ENCODE peak calls at places on chromosomes 3 and 15, in five cellular contexts. One of them, this sample, is unnamed.

GRCh38 chr3:185328324-185329004 is 34.5 kb upstream of the MAP3K13 start:
- DNase-seq in BJ: no peak
- DNase-seq in colonic mucosa: peak
- DNase-seq in GM10248: no peak
- DNase-seq in astrocyte of the spinal cord: no peak
- DNase-seq in this sample: no peak

GRCh38 chr3:33729993-33730392 is 11.9 kb upstream of the CLASP2 start:
- DNase-seq in BJ: no peak
- DNase-seq in colonic mucosa: no peak
- DNase-seq in GM10248: no peak
- DNase-seq in astrocyte of the spinal cord: no peak
- DNase-seq in this sample: no peak

GRCh38 chr3:13092621-13093339 is 19.6 kb upstream of the IQSEC1 start:
- DNase-seq in BJ: no peak
- DNase-seq in colonic mucosa: no peak
- DNase-seq in GM10248: no peak
- DNase-seq in astrocyte of the spinal cord: no peak
- DNase-seq in this sample: no peak

GRCh38 chr3:53716998-53717397 is 129.2 kb downstream of the CHDH start:
- DNase-seq in BJ: no peak
- DNase-seq in colonic mucosa: no peak
- DNase-seq in GM10248: no peak
- DNase-seq in astrocyte of the spinal cord: no peak
- DNase-seq in this sample: no peak

GRCh38 chr3:128499724-128500275 is 6.8 kb upstream of the GATA2 start:
- DNase-seq in BJ: no peak
- DNase-seq in colonic mucosa: peak
- DNase-seq in GM10248: no peak
- DNase-seq in astrocyte of the spinal cord: no peak
- DNase-seq in this sample: no peak

GRCh38 chr15:39582286-39582976 is 1.6 kb downstream of the THBS1 start:
- DNase-seq in BJ: peak
- DNase-seq in colonic mucosa: peak
- DNase-seq in GM10248: no peak
- DNase-seq in astrocyte of the spinal cord: peak
- DNase-seq in this sample: peak

GRCh38 chr3:55226696-55227095 is 260.4 kb downstream of the WNT5A start:
- DNase-seq in BJ: no peak
- DNase-seq in colonic mucosa: no peak
- DNase-seq in GM10248: no peak
- DNase-seq in astrocyte of the spinal cord: no peak
- DNase-seq in this sample: peak

GRCh38 chr3:107794664-107795443 is 272.1 kb downstream of the BBX start:
- DNase-seq in BJ: no peak
- DNase-seq in colonic mucosa: no peak
- DNase-seq in GM10248: no peak
- DNase-seq in astrocyte of the spinal cord: no peak
- DNase-seq in this sample: no peak

GRCh38 chr15:70492240-70493177 is 270.8 kb downstream of the UACA start:
- DNase-seq in BJ: no peak
- DNase-seq in colonic mucosa: peak
- DNase-seq in GM10248: peak
- DNase-seq in astrocyte of the spinal cord: peak
- DNase-seq in this sample: no peak

GRCh38 chr15:44729394-44729913 is 6.9 kb upstream of the TRIM69 start:
- DNase-seq in BJ: no peak
- DNase-seq in colonic mucosa: peak
- DNase-seq in GM10248: no peak
- DNase-seq in astrocyte of the spinal cord: no peak
- DNase-seq in this sample: no peak

GRCh38 chr15:70095387-70096214 is 2.1 kb downstream of the TLE3 start:
- DNase-seq in BJ: no peak
- DNase-seq in colonic mucosa: peak
- DNase-seq in GM10248: peak
- DNase-seq in astrocyte of the spinal cord: no peak
- DNase-seq in this sample: no peak

GRCh38 chr3:72137865-72138861 is 353.2 kb upstream of the PROK2 start:
- DNase-seq in BJ: no peak
- DNase-seq in colonic mucosa: no peak
- DNase-seq in GM10248: peak
- DNase-seq in astrocyte of the spinal cord: no peak
- DNase-seq in this sample: no peak

GRCh38 chr15:34318277-34319079 is 19.1 kb downstream of the SLC12A6 start:
- DNase-seq in BJ: no peak
- DNase-seq in colonic mucosa: peak
- DNase-seq in GM10248: peak
- DNase-seq in astrocyte of the spinal cord: peak
- DNase-seq in this sample: peak

GRCh38 chr3:29335438-29335837 is 54.6 kb downstream of the RBMS3 start:
- DNase-seq in BJ: peak
- DNase-seq in colonic mucosa: peak
- DNase-seq in GM10248: no peak
- DNase-seq in astrocyte of the spinal cord: peak
- DNase-seq in this sample: peak

GRCh38 chr3:79032686-79033318 is 735.0 kb downstream of the ROBO1 start:
- DNase-seq in BJ: no peak
- DNase-seq in colonic mucosa: no peak
- DNase-seq in GM10248: no peak
- DNase-seq in astrocyte of the spinal cord: peak
- DNase-seq in this sample: no peak

GRCh38 chr3:164375995-164376394 is 702.3 kb downstream of the SI start:
- DNase-seq in BJ: no peak
- DNase-seq in colonic mucosa: no peak
- DNase-seq in GM10248: no peak
- DNase-seq in astrocyte of the spinal cord: no peak
- DNase-seq in this sample: no peak
- TF ChIP-seq CTCF in BJ: no peak
- TF ChIP-seq CTCF in colonic mucosa: no peak
- TF ChIP-seq CTCF in GM10248: no peak
- TF ChIP-seq CTCF in astrocyte of the spinal cord: no peak
- TF ChIP-seq CTCF in this sample: no peak

DNA sequence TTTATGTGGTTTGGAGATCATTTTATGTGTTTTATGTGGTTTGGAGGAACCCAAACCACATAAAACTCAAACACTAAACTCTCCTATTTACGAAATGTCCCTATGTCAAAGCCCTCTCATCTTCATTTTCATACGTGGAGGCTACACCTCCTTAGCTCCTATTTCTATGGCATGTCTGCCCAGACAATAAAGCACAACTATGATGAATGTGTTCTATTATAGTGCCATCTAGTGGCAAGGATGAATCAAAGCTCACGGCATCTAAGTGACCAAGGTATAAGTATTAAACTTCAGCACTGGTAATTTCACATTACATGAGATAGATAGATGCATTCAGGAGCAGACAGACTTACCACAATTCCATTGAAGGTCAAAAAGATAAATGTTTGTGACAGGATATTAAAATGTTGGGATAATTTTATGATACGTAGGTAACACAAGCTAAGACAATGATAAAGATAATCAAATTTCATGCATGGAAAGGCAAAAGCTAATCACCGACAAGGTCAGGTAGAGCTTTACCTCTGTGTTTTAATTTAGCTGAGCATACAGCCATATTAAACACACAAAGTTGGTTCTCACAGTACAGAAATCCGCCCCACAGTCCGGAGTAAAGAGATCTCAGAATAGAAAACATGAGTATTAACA is 130.6 kb upstream of the FHIT start:
- DNase-seq in BJ: no peak
- DNase-seq in colonic mucosa: no peak
- DNase-seq in GM10248: peak
- DNase-seq in astrocyte of the spinal cord: peak
- DNase-seq in this sample: no peak
- TF ChIP-seq CTCF in BJ: peak
- TF ChIP-seq CTCF in colonic mucosa: peak
- TF ChIP-seq CTCF in GM10248: peak
- TF ChIP-seq CTCF in astrocyte of the spinal cord: peak
- TF ChIP-seq CTCF in this sample: peak

DNA sequence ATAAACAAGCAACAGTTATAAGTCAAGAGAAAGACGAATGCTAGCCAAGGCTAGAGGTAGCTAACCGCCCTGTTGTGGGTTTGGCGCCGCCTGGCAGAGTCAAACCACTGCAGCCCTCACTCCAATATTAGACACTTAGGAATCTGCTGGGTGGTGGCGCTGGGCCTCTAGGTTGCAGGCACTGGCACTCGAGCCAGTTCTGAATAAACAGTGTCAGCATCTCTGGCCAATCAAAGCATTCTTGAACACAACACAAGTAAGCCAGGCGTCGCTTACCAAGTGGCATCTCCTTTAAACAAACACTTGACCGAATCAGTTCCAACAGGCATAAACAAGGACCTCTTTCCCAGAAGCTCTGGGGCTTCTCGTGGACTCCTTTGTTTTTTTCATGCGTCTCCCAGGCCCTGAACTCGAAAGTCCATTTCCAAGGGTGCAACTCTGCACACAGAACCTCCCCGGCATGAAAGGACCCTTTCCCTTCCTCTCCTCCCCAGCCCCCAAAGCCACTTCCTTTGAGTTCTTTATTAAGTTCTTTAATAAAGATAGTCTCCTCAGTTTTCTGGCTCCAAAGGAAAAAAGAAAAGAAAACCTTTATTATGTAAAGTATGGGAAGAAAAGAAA is 82.3 kb downstream of the LRIG1 start:
- DNase-seq in BJ: no peak
- DNase-seq in colonic mucosa: no peak
- DNase-seq in GM10248: no peak
- DNase-seq in astrocyte of the spinal cord: peak
- DNase-seq in this sample: no peak
- TF ChIP-seq CTCF in BJ: no peak
- TF ChIP-seq CTCF in colonic mucosa: no peak
- TF ChIP-seq CTCF in GM10248: no peak
- TF ChIP-seq CTCF in astrocyte of the spinal cord: peak
- TF ChIP-seq CTCF in this sample: no peak

GRCh38 chr3:141410408-141410807 is 42.1 kb downstream of the ZBTB38 start:
- DNase-seq in BJ: no peak
- DNase-seq in colonic mucosa: peak
- DNase-seq in GM10248: no peak
- DNase-seq in astrocyte of the spinal cord: peak
- DNase-seq in this sample: no peak
- TF ChIP-seq CTCF in BJ: no peak
- TF ChIP-seq CTCF in colonic mucosa: no peak
- TF ChIP-seq CTCF in GM10248: no peak
- TF ChIP-seq CTCF in astrocyte of the spinal cord: no peak
- TF ChIP-seq CTCF in this sample: no peak

DNA sequence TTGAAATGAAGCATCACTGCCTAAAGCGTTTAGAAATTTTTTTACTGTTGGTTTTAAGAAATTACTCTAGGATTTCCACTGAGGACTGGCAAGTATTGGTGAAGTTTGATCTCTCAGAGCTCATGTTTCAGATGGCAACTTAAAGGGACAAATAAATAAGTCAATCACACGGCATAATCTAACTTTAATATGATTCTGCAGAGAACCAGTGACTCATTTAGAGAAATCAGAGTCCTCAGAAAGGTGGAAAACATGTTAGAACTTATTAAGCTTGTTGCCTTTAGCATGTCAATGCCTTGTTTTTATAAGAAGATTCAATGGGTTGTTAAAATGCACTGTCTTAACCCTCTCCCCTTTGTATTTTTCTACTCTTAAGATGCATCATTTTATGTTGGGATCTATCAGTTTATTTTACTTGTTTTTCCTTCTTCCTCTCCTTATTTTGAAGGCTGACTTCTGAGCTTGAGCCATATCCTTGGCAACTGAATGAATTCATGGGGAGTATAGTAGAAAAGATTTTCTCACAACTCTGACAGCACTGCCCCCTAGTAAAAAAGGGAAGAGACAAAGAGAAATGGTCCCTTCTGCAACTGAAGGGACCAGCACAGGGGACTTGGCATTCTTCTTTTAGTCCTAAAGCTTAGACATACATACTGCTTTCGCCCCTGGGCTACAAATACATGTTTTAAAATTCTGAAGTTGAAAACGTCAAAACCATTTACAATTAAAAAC is 431.2 kb downstream of the LPP start:
- DNase-seq in BJ: no peak
- DNase-seq in colonic mucosa: no peak
- DNase-seq in GM10248: no peak
- DNase-seq in astrocyte of the spinal cord: peak
- DNase-seq in this sample: no peak
- TF ChIP-seq CTCF in BJ: no peak
- TF ChIP-seq CTCF in colonic mucosa: no peak
- TF ChIP-seq CTCF in GM10248: no peak
- TF ChIP-seq CTCF in astrocyte of the spinal cord: peak
- TF ChIP-seq CTCF in this sample: peak

GRCh38 chr3:40645883-40646282 is 121.1 kb downstream of the ZNF621 start:
- DNase-seq in BJ: no peak
- DNase-seq in colonic mucosa: no peak
- DNase-seq in GM10248: no peak
- DNase-seq in astrocyte of the spinal cord: peak
- DNase-seq in this sample: no peak
- TF ChIP-seq CTCF in BJ: no peak
- TF ChIP-seq CTCF in colonic mucosa: no peak
- TF ChIP-seq CTCF in GM10248: no peak
- TF ChIP-seq CTCF in astrocyte of the spinal cord: no peak
- TF ChIP-seq CTCF in this sample: no peak

GRCh38 chr3:174620138-174620537 is 239.0 kb upstream of the NAALADL2 start:
- DNase-seq in BJ: no peak
- DNase-seq in colonic mucosa: no peak
- DNase-seq in GM10248: no peak
- DNase-seq in astrocyte of the spinal cord: peak
- DNase-seq in this sample: no peak
- TF ChIP-seq CTCF in BJ: no peak
- TF ChIP-seq CTCF in colonic mucosa: no peak
- TF ChIP-seq CTCF in GM10248: no peak
- TF ChIP-seq CTCF in astrocyte of the spinal cord: peak
- TF ChIP-seq CTCF in this sample: no peak

DNA sequence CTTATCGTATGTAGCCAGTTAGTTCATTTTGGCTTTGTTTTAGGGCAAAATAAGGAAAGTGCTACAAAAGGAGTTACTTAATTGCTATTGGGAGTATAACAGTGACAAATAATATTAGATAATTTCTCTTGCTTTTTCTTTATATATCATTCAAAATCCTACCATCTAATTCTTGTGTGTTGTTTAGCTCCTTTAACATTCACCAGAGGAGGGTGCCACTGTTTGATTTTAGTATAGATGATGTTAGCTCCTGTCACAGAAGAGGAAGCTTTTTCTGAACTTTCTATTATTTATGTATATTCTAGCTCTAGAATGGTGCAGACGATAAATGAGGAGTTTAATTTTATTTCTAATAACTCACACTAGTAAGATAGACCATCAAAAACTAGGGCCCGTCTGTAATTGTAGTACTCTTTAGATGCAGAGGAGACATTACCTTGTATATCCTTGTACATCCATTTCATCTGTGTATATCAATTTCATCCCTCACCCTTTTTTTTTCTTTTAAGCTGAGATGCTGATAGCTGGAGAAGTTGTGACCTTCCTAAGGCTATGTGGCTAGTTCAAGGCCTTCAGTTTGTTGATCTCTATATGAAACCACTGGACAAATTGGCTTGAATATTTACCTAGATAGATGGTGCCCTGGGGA is 3.0 kb downstream of the PPM1L start:
- DNase-seq in BJ: no peak
- DNase-seq in colonic mucosa: no peak
- DNase-seq in GM10248: no peak
- DNase-seq in astrocyte of the spinal cord: no peak
- DNase-seq in this sample: no peak
- TF ChIP-seq CTCF in BJ: no peak
- TF ChIP-seq CTCF in colonic mucosa: no peak
- TF ChIP-seq CTCF in GM10248: no peak
- TF ChIP-seq CTCF in astrocyte of the spinal cord: no peak
- TF ChIP-seq CTCF in this sample: no peak

This sample was measured in AG09319.